ENCODE peak calls at places on chromosomes 6 and 20, in eight cellular contexts. U, F, Z, H, Q, T, W and E are unnamed samples.
A peak's percentile ranks its signal among the peaks of the same experiment; 100 is the strongest.

GRCh38 chr20:37745553-37745952 is 51.7 kb downstream of the CTNNBL1 start:
- DNase-seq in W (no peak), F (no peak), Q (no peak), Z (peak; percentile 34), U (no peak), T (no peak), H (no peak), E (no peak)

GRCh38 chr20:50491168-50491567 is 19.0 kb upstream of the PTPN1 start:
- DNase-seq in F (no peak), Q (no peak), H (no peak), W (no peak), Z (no peak), U (no peak), T (no peak), E (no peak)

GRCh38 chr20:50292324-50293243 is 102.0 kb downstream of the CEBPB start:
- DNase-seq in Q (peak; percentile 97), W (peak; percentile 96), Z (no peak), T (no peak), H (peak; percentile 81), U (peak; percentile 81), F (peak; percentile 89), E (peak; percentile 93)

GRCh38 chr6:24899647-24900325 is 36.0 kb downstream of the RIPOR2 start:
- DNase-seq in T (no peak), W (no peak), Z (no peak), Q (no peak), F (no peak), H (no peak), U (no peak), E (no peak)

GRCh38 chr6:84825461-84825860 is 61.1 kb upstream of the TBX18 start:
- DNase-seq in W (no peak), T (no peak), Z (no peak), H (no peak), Q (no peak), U (no peak), F (no peak), E (no peak)

GRCh38 chr20:9038791-9039190 is 30.1 kb upstream of the PLCB4 start:
- DNase-seq in T (no peak), H (no peak), F (no peak), W (no peak), Z (no peak), Q (no peak), U (no peak), E (no peak)

GRCh38 chr20:32681175-32682084 is 7.7 kb upstream of the C20orf203 start:
- DNase-seq in U (no peak), T (no peak), W (no peak), H (no peak), F (no peak), Q (no peak), Z (peak; percentile 78), E (no peak)

GRCh38 chr20:34249291-34249690 is 8.1 kb downstream of the ASIP start:
- DNase-seq in Z (no peak), F (no peak), Q (no peak), W (no peak), H (no peak), T (no peak), U (no peak), E (no peak)

GRCh38 chr20:54469952-54470351 is 5.4 kb upstream of the DOK5 start:
- DNase-seq in H (no peak), U (no peak), W (no peak), F (no peak), Z (no peak), Q (no peak), T (no peak), E (no peak)

GRCh38 chr6:16602035-16602434 is 159.2 kb downstream of the ATXN1 start:
- DNase-seq in T (no peak), W (peak; percentile 42), U (no peak), H (no peak), Q (no peak), Z (no peak), F (no peak), E (no peak)

GRCh38 chr6:98672681-98673475 is 161.5 kb upstream of the POU3F2 start:
- DNase-seq in W (no peak), T (no peak), U (no peak), H (no peak), Q (no peak), F (no peak), Z (no peak), E (no peak)

GRCh38 chr20:46361386-46361785 is 45.0 kb downstream of the ELMO2 start:
- DNase-seq in T (no peak), Z (no peak), U (no peak), H (no peak), Q (no peak), F (no peak), W (no peak), E (no peak)

GRCh38 chr6:164005312-164005711 is 590.8 kb downstream of the QKI start:
- DNase-seq in F (no peak), Q (no peak), U (no peak), Z (no peak), W (no peak), H (no peak), T (no peak), E (no peak)

GRCh38 chr6:25418463-25419052 is 139.4 kb downstream of the CARMIL1 start:
- DNase-seq in H (no peak), Q (no peak), Z (no peak), W (no peak), U (no peak), T (no peak), F (no peak), E (no peak)

GRCh38 chr6:155290491-155290890 is 23.8 kb downstream of the TFB1M start:
- DNase-seq in H (no peak), W (no peak), Z (no peak), T (no peak), F (no peak), U (no peak), Q (no peak), E (no peak)

GRCh38 chr6:44498436-44498835 is 110.9 kb downstream of the CDC5L start:
- DNase-seq in U (no peak), H (no peak), T (no peak), F (no peak), W (no peak), Z (no peak), Q (no peak), E (no peak)

GRCh38 chr6:91276315-91276714 is 689.4 kb upstream of the MAP3K7 start:
- DNase-seq in T (no peak), F (no peak), H (no peak), W (no peak), U (no peak), Q (no peak), Z (peak; percentile 48), E (no peak)

GRCh38 chr20:35641743-35642142 is 23.0 kb downstream of the CPNE1 start:
- DNase-seq in Z (no peak), U (no peak), H (no peak), Q (no peak), W (no peak), T (no peak), F (no peak), E (no peak)

GRCh38 chr6:124962617-124963415 is 579 bp downstream of the RNF217 start:
- DNase-seq in F (peak; percentile 56), Q (peak; percentile 68), H (peak; percentile 73), T (no peak), U (peak; percentile 43), W (no peak), Z (peak; percentile 56), E (peak; percentile 64)
- TF ChIP-seq CTCF in F (no peak), Q (peak; percentile 14), H (no peak), T (no peak), U (no peak), W (no peak), Z (no peak), E (no peak)

GRCh38 chr20:56358070-56358469 is 704 bp upstream of the FAM210B start:
- DNase-seq in Q (no peak), F (no peak), T (no peak), W (no peak), H (no peak), U (no peak), Z (no peak), E (no peak)
- H3K4me3 ChIP-seq in Q (peak overlapping the region; percentile 86), F (peak overlapping the region; percentile 59), T (peak overlapping the region; percentile 40), W (peak overlapping the region; percentile 93), H (no peak overlapping the region), U (no peak overlapping the region), Z (peak overlapping the region; percentile 18), E (no peak overlapping the region)

GRCh38 chr20:44573501-44573869 is 8.9 kb upstream of the PKIG start:
- DNase-seq in H (no peak), Z (no peak), F (no peak), Q (no peak), T (no peak), U (no peak), W (no peak), E (no peak)

GRCh38 chr20:44566811-44567210 is 15.6 kb upstream of the PKIG start:
- DNase-seq in Z (no peak), H (no peak), U (no peak), W (no peak), T (no peak), Q (no peak), F (no peak), E (no peak)

GRCh38 chr20:44572551-44573500 is 9.6 kb upstream of the PKIG start:
- DNase-seq in H (no peak), F (no peak), Z (no peak), T (no peak), W (no peak), Q (peak; percentile 85), U (no peak), E (no peak)

GRCh38 chr20:44571367-44571766 is 11.0 kb upstream of the PKIG start:
- DNase-seq in F (no peak), Q (no peak), Z (no peak), U (no peak), T (no peak), W (no peak), H (no peak), E (no peak)

GRCh38 chr20:44570369-44570768 is 12.0 kb upstream of the PKIG start:
- DNase-seq in Q (no peak), H (no peak), T (no peak), Z (no peak), U (no peak), W (no peak), F (no peak), E (no peak)
- H3K4me1 ChIP-seq in Q (peaks cover 33% of the 10 kb centered on the region), H (peaks cover 3% of the 10 kb centered on the region), T (peaks cover 6% of the 10 kb centered on the region), Z (no peaks in the 10 kb centered on the region), U (no peaks in the 10 kb centered on the region), W (peaks cover 58% of the 10 kb centered on the region), F (peaks cover 4% of the 10 kb centered on the region), E (peaks cover 35% of the 10 kb centered on the region)

GRCh38 chr6:130309028-130309427 is 56.8 kb upstream of the TMEM200A start:
- DNase-seq in T (no peak), Q (no peak), W (no peak), H (no peak), F (no peak), U (no peak), Z (no peak), E (no peak)

GRCh38 chr6:130307752-130308361 is 58.0 kb upstream of the TMEM200A start:
- DNase-seq in W (no peak), Q (no peak), U (no peak), H (no peak), F (no peak), T (no peak), Z (no peak), E (no peak)

GRCh38 chr6:130314271-130314670 is 51.5 kb upstream of the TMEM200A start:
- DNase-seq in T (no peak), U (no peak), H (no peak), Q (no peak), W (no peak), Z (no peak), F (no peak), E (no peak)

DNA sequence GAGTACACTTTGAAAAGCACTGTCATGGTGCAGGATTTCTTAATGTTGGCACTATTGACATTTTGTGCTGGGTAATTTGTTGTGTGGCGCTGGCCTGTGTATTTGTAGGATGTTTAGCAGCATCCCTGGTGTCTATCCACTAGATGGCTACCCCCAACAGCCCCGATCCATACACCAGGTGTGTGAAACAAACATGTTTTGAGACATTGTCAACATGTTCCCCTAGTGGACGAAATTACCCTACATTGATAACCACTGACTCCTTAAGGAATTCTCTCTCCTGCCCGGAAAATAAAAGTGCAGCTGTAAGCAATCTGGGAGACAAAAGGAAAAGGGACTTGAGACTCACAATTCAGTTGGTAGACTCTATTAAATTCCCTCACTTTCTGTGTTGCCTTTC is 52.6 kb upstream of the TMEM200A start:
- DNase-seq in F (no peak), H (no peak), T (no peak), Z (peak; percentile 18), W (no peak), Q (no peak), U (no peak), E (no peak)
- TF ChIP-seq CTCF in F (no peak), H (no peak), T (no peak), Z (peak; percentile 41), W (no peak), Q (no peak), U (no peak), E (no peak)